ENCODE peak calls at places on chromosomes 6 and 20, in five cellular contexts. J is CD8-positive, alpha-beta T cell; G is stomach; N is Panc1; I is MM.1S. V is an unnamed sample. For H3K27me3, the result is how much of the 10 kb centered on the place peaks cover.

GRCh38 chr20:64155258-64156135 is 8.8 kb upstream of the MYT1 start:
- DNase-seq in J (no peak), G (no peak), N (no peak), I (no peak), V (no peak)

GRCh38 chr6:127637830-127638229 is 60.9 kb downstream of the C6orf58 start:
- DNase-seq in J (no peak), G (no peak), N (no peak), I (no peak), V (no peak)

GRCh38 chr6:1838604-1839003 is 228.9 kb downstream of the FOXC1 start:
- DNase-seq in J (no peak), G (no peak), N (no peak), I (no peak), V (no peak)

GRCh38 chr6:39865011-39865888 is 69.0 kb downstream of the MOCS1 start:
- DNase-seq in J (no peak), G (peak), N (peak), I (peak), V (peak)

GRCh38 chr6:43491750-43492661 is 14.6 kb downstream of the TJAP1 start:
- DNase-seq in J (no peak), G (peak), N (no peak), I (no peak), V (no peak)

GRCh38 chr20:38987777-38988176 is 25.6 kb downstream of the DHX35 start:
- DNase-seq in J (no peak), G (no peak), N (no peak), I (peak), V (peak)

GRCh38 chr6:127477648-127478047 is 18.5 kb upstream of the KIAA0408 start:
- DNase-seq in J (no peak), G (no peak), N (no peak), I (no peak), V (no peak)

GRCh38 chr6:92364948-92365386 is 1054.4 kb downstream of the EPHA7 start:
- DNase-seq in J (no peak), G (no peak), N (no peak), I (no peak), V (no peak)

GRCh38 chr20:2773812-2774211 is 26.6 kb downstream of the CPXM1 start:
- DNase-seq in J (no peak), G (no peak), N (no peak), I (no peak), V (no peak)

GRCh38 chr6:14055541-14055940 is 62.0 kb upstream of the CD83 start:
- DNase-seq in J (no peak), G (no peak), N (no peak), I (no peak), V (no peak)

GRCh38 chr6:19691465-19692167 is 145.6 kb upstream of the ID4 start:
- DNase-seq in J (no peak), G (no peak), N (no peak), I (no peak), V (no peak)

GRCh38 chr20:45578151-45578660 is 878 bp downstream of the WFDC8 start:
- DNase-seq in J (no peak), G (no peak), N (no peak), I (no peak), V (no peak)

GRCh38 chr20:40207618-40208017 is 481.4 kb downstream of the MAFB start:
- DNase-seq in J (no peak), G (no peak), N (no peak), I (no peak), V (no peak)

GRCh38 chr6:152146385-152146784 is 338.9 kb downstream of the ESR1 start:
- DNase-seq in J (no peak), G (no peak), N (no peak), I (no peak), V (no peak)

GRCh38 chr6:87832025-87832825 is 130.2 kb upstream of the AKIRIN2 start:
- DNase-seq in J (no peak), G (no peak), N (no peak), I (peak), V (peak)

GRCh38 chr6:111614833-111615582 is 9.3 kb upstream of the TRAF3IP2 start:
- DNase-seq in J (no peak), G (peak), N (no peak), I (no peak), V (no peak)

GRCh38 chr20:39132511-39132910 is 170.4 kb downstream of the DHX35 start:
- DNase-seq in J (no peak), G (no peak), N (no peak), I (no peak), V (no peak)

GRCh38 chr6:168607272-168608112 is 166.5 kb downstream of the SMOC2 start:
- DNase-seq in J (no peak), G (no peak), N (no peak), I (no peak), V (no peak)

GRCh38 chr6:76792394-76792793 is 670.9 kb downstream of the HTR1B start:
- DNase-seq in J (no peak), G (no peak), N (no peak), I (no peak), V (no peak)

GRCh38 chr6:116010400-116011095 is 50.1 kb downstream of the FRK start:
- DNase-seq in J (peak), G (peak), N (peak), I (peak), V (no peak)

GRCh38 chr6:53179961-53180651 is 31.5 kb upstream of the GCM1 start:
- DNase-seq in J (no peak), G (peak), N (no peak), I (no peak), V (no peak)

GRCh38 chr20:53493201-53493908 is 100.3 kb downstream of the ZNF217 start:
- DNase-seq in J (no peak), G (no peak), N (no peak), I (no peak), V (no peak)

GRCh38 chr20:18705490-18705889 is 108.1 kb upstream of the SCP2D1 start:
- DNase-seq in J (no peak), G (no peak), N (no peak), I (no peak), V (no peak)

GRCh38 chr6:46932526-46932925 is 10.8 kb upstream of the ADGRF5 start:
- DNase-seq in J (no peak), G (no peak), N (no peak), I (no peak), V (no peak)

GRCh38 chr20:47791084-47791599 is 5.9 kb upstream of the SULF2 start:
- DNase-seq in J (no peak), G (no peak), N (no peak), I (no peak), V (no peak)

GRCh38 chr6:127737768-127738167 is 160.8 kb downstream of the C6orf58 start:
- DNase-seq in J (no peak), G (no peak), N (no peak), I (no peak), V (no peak)

GRCh38 chr20:58131581-58132142 is 96.8 kb downstream of the ANKRD60 start:
- DNase-seq in J (no peak), G (no peak), N (no peak), I (no peak), V (no peak)

GRCh38 chr20:32483351-32484220 is 101.5 kb downstream of the NOL4L start:
- DNase-seq in J (peak), G (peak), N (no peak), I (peak), V (no peak)

GRCh38 chr20:32485126-32485769 is 99.9 kb downstream of the NOL4L start:
- DNase-seq in J (peak), G (peak), N (peak), I (peak), V (no peak)

GRCh38 chr20:32482251-32483220 is 102.6 kb downstream of the NOL4L start:
- DNase-seq in J (no peak), G (peak), N (no peak), I (no peak), V (no peak)

GRCh38 chr20:32485770-32486248 is 99.3 kb downstream of the NOL4L start:
- DNase-seq in J (no peak), G (no peak), N (no peak), I (no peak), V (no peak)

DNA sequence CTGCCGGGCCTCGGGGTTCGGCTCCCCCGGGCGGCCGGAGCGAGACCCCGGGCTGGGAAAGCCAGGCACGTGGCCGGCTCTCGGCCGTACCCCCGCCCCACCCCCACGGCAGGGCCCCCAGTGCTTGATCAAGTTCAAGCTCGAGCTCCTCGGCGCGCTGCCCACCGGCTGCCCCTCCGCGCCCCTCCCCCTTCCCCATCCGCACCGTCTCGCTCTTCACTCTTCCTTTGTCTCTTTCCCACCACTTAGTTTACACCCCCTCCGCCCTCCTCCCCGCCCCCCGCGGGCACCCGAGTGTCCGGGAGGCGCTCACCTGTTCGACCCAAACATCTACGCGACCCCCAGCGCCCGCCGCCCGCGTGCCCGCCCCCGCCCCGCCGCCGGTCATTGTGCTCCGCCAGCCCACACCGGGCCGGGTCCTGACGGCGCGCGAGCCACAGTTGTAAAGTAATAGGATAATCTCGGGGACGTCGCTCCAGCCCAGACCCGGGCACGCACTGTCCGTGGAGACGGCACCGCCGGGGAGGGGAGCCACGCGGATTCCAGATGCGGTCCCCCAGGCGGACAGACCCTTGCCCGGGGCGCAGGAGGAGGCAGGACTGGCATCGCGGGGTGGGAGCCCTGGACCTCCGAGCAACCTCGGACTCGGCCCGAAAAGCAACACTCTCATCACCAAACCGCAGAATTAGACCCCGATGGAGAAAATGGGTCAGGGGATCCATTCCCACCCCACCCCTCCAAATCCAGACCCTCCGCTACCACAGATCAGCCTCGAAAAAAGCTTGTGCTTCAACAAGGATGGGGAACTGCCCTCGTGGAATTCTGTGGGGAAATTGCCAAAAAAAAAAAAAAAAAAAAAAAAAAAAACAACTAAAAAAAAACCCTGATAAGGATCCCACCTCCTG is 100.7 kb downstream of the NOL4L start:
- DNase-seq in J (no peak), G (peak), N (no peak), I (no peak), V (no peak)
- H3K4me3 ChIP-seq in J (peak), G (peak), N (peak), I (peak), V (peak)

GRCh38 chr20:17225891-17226409 is 890 bp upstream of the PCSK2 start:
- DNase-seq in J (no peak), G (no peak), N (no peak), I (no peak), V (no peak)
- H3K27me3 ChIP-seq in J (under half), G (under half), N (under half), I (under half), V (under half)

DNA sequence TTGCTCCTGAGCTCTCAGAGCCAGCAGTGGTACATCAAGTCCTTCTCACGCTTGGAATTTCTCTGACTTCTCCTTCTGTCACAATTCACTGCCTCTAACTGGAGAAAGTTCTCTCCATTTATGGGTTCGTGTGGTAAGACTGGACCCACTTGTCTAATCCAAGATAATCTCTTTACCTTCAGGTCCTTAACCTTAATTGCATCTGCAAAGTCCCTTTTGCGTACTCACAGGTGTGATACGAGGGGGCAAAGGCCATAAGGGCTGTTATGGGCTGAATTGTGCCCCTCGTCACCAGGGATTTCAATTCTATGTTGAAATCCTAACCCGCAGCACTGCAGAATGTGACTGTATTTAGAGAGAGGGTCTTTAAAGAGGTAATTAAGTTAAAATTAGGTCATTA is 27.5 kb upstream of the TBC1D22B start:
- DNase-seq in J (no peak), G (no peak), N (no peak), I (no peak), V (no peak)
- TF ChIP-seq CTCF in J (no peak), G (no peak), N (no peak), I (no peak), V (no peak)

GRCh38 chr6:156977527-156978291 is 200.5 kb downstream of the ARID1B start:
- DNase-seq in J (no peak), G (peak), N (no peak), I (no peak), V (no peak)

GRCh38 chr6:156975414-156975813 is 198.2 kb downstream of the ARID1B start:
- DNase-seq in J (no peak), G (no peak), N (no peak), I (no peak), V (no peak)

GRCh38 chr6:156978948-156979347 is 201.8 kb downstream of the ARID1B start:
- DNase-seq in J (no peak), G (no peak), N (no peak), I (no peak), V (no peak)

GRCh38 chr6:156974897-156975296 is 197.7 kb downstream of the ARID1B start:
- DNase-seq in J (no peak), G (no peak), N (no peak), I (no peak), V (no peak)

DNA sequence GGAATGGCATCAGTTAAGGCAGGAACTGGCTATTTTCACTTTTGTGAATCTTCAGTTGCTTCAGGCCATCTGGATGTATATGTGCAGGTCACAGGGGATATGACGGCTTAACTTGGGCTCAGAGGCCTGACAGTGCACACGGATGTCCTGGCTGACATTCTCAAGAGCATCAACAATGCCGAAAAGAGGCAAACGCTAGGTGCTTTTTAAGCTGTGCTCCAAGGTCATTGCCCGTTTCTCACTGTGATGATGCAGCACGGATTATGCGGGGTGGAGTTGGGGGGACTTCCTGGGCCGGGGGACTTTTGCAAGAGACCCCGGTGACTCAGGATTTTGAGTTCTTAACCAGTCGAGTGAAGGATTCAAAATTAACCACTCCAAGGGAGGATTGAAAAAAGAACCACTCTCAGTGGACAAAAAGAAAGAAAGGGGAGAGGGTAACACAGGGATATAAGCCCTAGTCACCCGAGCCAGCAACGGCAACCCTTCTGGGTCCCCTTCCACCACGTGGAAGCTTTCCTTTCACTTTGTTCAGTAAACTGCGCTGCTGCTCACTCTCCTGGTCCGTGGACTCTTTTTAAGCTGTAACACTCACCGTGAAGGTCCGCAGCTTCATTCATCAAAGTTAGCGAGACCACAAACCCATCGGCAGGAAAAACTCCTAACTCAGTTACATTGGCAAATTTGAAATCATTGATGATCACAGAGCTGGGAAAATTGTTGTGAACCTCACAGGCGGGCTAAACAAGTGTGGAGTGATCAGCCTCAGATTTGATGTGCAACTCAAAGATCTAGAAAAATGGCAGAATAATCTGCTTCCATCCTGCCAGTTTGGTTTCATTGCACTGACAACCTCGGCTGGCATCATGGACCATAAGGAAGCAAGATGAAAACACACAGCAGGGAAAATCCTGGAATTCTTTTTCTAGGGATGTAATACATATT is 199.2 kb downstream of the ARID1B start:
- DNase-seq in J (no peak), G (no peak), N (no peak), I (no peak), V (no peak)
- H3K4me3 ChIP-seq in J (peak), G (peak), N (peak), I (no peak), V (no peak)

GRCh38 chr20:51026317-51026716 is 3.4 kb upstream of the KCNG1 start:
- DNase-seq in J (no peak), G (no peak), N (no peak), I (no peak), V (no peak)
- H3K27me3 ChIP-seq in J (under half), G (under half), N (under half), I (under half), V (under half)

DNA sequence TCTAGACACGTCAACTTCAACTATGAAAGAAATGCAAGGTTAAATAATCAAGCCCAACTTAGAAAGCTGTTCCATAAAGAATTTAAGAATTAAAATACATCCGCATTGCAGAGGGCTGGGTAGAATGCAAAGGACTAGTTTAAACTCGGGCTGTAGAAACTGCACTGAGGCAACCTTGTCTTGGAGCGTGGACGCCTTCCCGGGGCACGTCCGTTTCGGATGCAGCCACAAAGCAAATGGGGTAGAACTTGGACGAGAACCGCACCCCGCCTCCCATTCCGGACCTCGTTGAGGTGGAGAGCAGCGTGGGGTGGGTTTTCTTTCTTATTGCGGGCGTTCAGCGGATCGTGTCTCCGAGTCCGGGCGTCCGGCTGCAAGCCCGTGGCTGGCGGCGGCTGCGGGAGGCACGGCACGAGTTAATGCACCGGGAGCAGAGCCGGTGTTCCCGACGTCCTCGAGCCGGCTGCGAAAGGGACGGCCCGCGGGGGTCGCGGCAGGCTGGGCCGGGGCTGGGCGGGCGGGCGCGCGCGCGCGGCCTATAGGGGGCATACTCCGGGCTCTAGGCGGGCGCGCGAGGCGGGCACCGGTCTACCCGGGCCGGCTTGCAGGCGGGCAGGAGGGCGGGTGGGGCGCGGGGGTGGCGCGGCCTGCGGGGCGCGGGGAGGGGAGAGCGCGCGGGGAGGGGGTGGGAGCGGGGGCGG is 2.0 kb downstream of the JARID2 start:
- DNase-seq in J (peak), G (peak), N (no peak), I (peak), V (peak)
- TF ChIP-seq CTCF in J (peak), G (no peak), N (peak), I (no peak), V (no peak)